ENCODE peak calls at places on chromosomes 1 and 21, in seven cellular contexts. One of them, this sample, is unnamed.

GRCh38 chr1:246795906-246796694 is 71.9 kb downstream of the SCCPDH start:
- DNase-seq in GM23338: no peak
- DNase-seq in left ventricle myocardium inferior: no peak
- DNase-seq in Peyer's patch: no peak
- DNase-seq in mesendoderm: no peak
- DNase-seq in transverse colon: no peak
- DNase-seq in tibial artery: no peak
- DNase-seq in this sample: no peak

GRCh38 chr1:228048659-228049333 is 33.7 kb upstream of the ARF1 start:
- DNase-seq in tibial artery: no peak
- DNase-seq in Peyer's patch: peak; percentile 9
- DNase-seq in transverse colon: no peak
- DNase-seq in GM23338: no peak
- DNase-seq in left ventricle myocardium inferior: no peak
- DNase-seq in mesendoderm: no peak
- DNase-seq in this sample: no peak

GRCh38 chr1:62438163-62438562 is 1.3 kb downstream of the USP1 start:
- DNase-seq in mesendoderm: peak; percentile 6
- DNase-seq in left ventricle myocardium inferior: no peak
- DNase-seq in GM23338: peak; percentile 7
- DNase-seq in Peyer's patch: no peak
- DNase-seq in transverse colon: no peak
- DNase-seq in tibial artery: no peak
- DNase-seq in this sample: no peak

GRCh38 chr1:36894824-36895223 is 139.5 kb downstream of the GRIK3 start:
- DNase-seq in tibial artery: no peak
- DNase-seq in Peyer's patch: no peak
- DNase-seq in left ventricle myocardium inferior: no peak
- DNase-seq in transverse colon: no peak
- DNase-seq in mesendoderm: no peak
- DNase-seq in GM23338: no peak
- DNase-seq in this sample: no peak

GRCh38 chr1:160030657-160031367 is 978 bp downstream of the PIGM start:
- DNase-seq in Peyer's patch: no peak
- DNase-seq in left ventricle myocardium inferior: no peak
- DNase-seq in mesendoderm: no peak
- DNase-seq in GM23338: peak; percentile 20
- DNase-seq in transverse colon: peak; percentile 11
- DNase-seq in tibial artery: peak; percentile 22
- DNase-seq in this sample: peak; percentile 37

GRCh38 chr21:42012763-42013329 is 2.7 kb upstream of the ZBTB21 start:
- DNase-seq in left ventricle myocardium inferior: no peak
- DNase-seq in GM23338: no peak
- DNase-seq in transverse colon: peak; percentile 40
- DNase-seq in Peyer's patch: no peak
- DNase-seq in mesendoderm: no peak
- DNase-seq in tibial artery: no peak
- DNase-seq in this sample: no peak

GRCh38 chr1:188062456-188062855 is 1233.7 kb downstream of the PLA2G4A start:
- DNase-seq in tibial artery: no peak
- DNase-seq in GM23338: no peak
- DNase-seq in left ventricle myocardium inferior: no peak
- DNase-seq in mesendoderm: no peak
- DNase-seq in Peyer's patch: no peak
- DNase-seq in transverse colon: no peak
- DNase-seq in this sample: no peak

GRCh38 chr1:115791816-115792215 is 23.3 kb upstream of the CASQ2 start:
- DNase-seq in left ventricle myocardium inferior: no peak
- DNase-seq in mesendoderm: no peak
- DNase-seq in Peyer's patch: no peak
- DNase-seq in tibial artery: no peak
- DNase-seq in GM23338: no peak
- DNase-seq in transverse colon: no peak
- DNase-seq in this sample: no peak

GRCh38 chr1:224219011-224219611 is 36.1 kb downstream of the DEGS1 start:
- DNase-seq in tibial artery: no peak
- DNase-seq in transverse colon: no peak
- DNase-seq in GM23338: no peak
- DNase-seq in mesendoderm: no peak
- DNase-seq in left ventricle myocardium inferior: no peak
- DNase-seq in Peyer's patch: no peak
- DNase-seq in this sample: no peak

GRCh38 chr1:230191079-230191478 is 124.0 kb downstream of the GALNT2 start:
- DNase-seq in transverse colon: peak; percentile 48
- DNase-seq in GM23338: no peak
- DNase-seq in left ventricle myocardium inferior: peak; percentile 66
- DNase-seq in mesendoderm: no peak
- DNase-seq in tibial artery: peak; percentile 90
- DNase-seq in Peyer's patch: no peak
- DNase-seq in this sample: no peak

GRCh38 chr1:235864469-235864868 is 2.2 kb downstream of the LYST start:
- DNase-seq in left ventricle myocardium inferior: no peak
- DNase-seq in GM23338: no peak
- DNase-seq in transverse colon: no peak
- DNase-seq in mesendoderm: no peak
- DNase-seq in Peyer's patch: no peak
- DNase-seq in tibial artery: no peak
- DNase-seq in this sample: no peak
- H3K27ac ChIP-seq in left ventricle myocardium inferior: no peak overlapping the region
- H3K27ac ChIP-seq in GM23338: no peak overlapping the region
- H3K27ac ChIP-seq in transverse colon: peak overlapping the region; percentile 100
- H3K27ac ChIP-seq in mesendoderm: no peak overlapping the region
- H3K27ac ChIP-seq in Peyer's patch: no peak overlapping the region
- H3K27ac ChIP-seq in tibial artery: peak overlapping the region; percentile 95
- H3K27ac ChIP-seq in this sample: no peak overlapping the region

DNA sequence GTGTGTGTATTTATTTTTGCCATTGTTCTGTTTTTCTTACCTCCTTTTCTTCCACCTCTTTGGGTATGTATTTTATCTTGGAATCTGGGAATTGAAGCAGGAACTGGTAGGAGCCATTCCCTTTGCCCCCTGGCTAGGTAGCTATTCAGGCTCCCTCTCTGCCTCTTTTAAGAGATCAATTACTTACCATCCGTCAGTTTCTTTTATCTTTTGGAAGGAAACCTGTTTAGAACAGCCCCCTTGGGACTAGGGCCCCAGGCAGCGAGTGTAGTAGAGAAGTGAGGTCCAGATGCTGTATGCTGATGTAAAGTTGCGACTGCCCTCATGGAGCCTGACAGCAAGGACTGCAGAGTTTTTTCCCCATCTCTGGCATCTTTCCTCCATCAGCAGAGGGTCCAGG is 41.6 kb downstream of the KIRREL1 start:
- DNase-seq in left ventricle myocardium inferior: no peak
- DNase-seq in Peyer's patch: no peak
- DNase-seq in transverse colon: no peak
- DNase-seq in tibial artery: no peak
- DNase-seq in mesendoderm: no peak
- DNase-seq in GM23338: no peak
- DNase-seq in this sample: no peak
- H3K27ac ChIP-seq in left ventricle myocardium inferior: no peak overlapping the region
- H3K27ac ChIP-seq in Peyer's patch: no peak overlapping the region
- H3K27ac ChIP-seq in transverse colon: no peak overlapping the region
- H3K27ac ChIP-seq in tibial artery: peak overlapping the region; percentile 40
- H3K27ac ChIP-seq in mesendoderm: no peak overlapping the region
- H3K27ac ChIP-seq in GM23338: peak overlapping the region; percentile 72
- H3K27ac ChIP-seq in this sample: no peak overlapping the region

GRCh38 chr21:32457962-32458361 is 45.5 kb downstream of the EVA1C start:
- DNase-seq in Peyer's patch: no peak
- DNase-seq in transverse colon: no peak
- DNase-seq in tibial artery: no peak
- DNase-seq in mesendoderm: no peak
- DNase-seq in left ventricle myocardium inferior: no peak
- DNase-seq in GM23338: no peak
- DNase-seq in this sample: no peak
- H3K27ac ChIP-seq in Peyer's patch: no peak overlapping the region
- H3K27ac ChIP-seq in transverse colon: peak overlapping the region; percentile 67
- H3K27ac ChIP-seq in tibial artery: peak overlapping the region; percentile 61
- H3K27ac ChIP-seq in mesendoderm: no peak overlapping the region
- H3K27ac ChIP-seq in left ventricle myocardium inferior: peak overlapping the region; percentile 80
- H3K27ac ChIP-seq in GM23338: no peak overlapping the region
- H3K27ac ChIP-seq in this sample: peak overlapping the region; percentile 92

GRCh38 chr1:243483084-243483845 is 227.4 kb downstream of the SDCCAG8 start:
- DNase-seq in tibial artery: no peak
- DNase-seq in transverse colon: no peak
- DNase-seq in GM23338: peak; percentile 70
- DNase-seq in Peyer's patch: no peak
- DNase-seq in mesendoderm: peak; percentile 66
- DNase-seq in left ventricle myocardium inferior: no peak
- DNase-seq in this sample: peak; percentile 80
- H3K27ac ChIP-seq in tibial artery: no peak overlapping the region
- H3K27ac ChIP-seq in transverse colon: no peak overlapping the region
- H3K27ac ChIP-seq in GM23338: no peak overlapping the region
- H3K27ac ChIP-seq in Peyer's patch: no peak overlapping the region
- H3K27ac ChIP-seq in mesendoderm: no peak overlapping the region
- H3K27ac ChIP-seq in left ventricle myocardium inferior: no peak overlapping the region
- H3K27ac ChIP-seq in this sample: no peak overlapping the region

GRCh38 chr1:11579506-11579905 is 74.7 kb downstream of the FBXO2 start:
- DNase-seq in Peyer's patch: no peak
- DNase-seq in left ventricle myocardium inferior: no peak
- DNase-seq in GM23338: no peak
- DNase-seq in mesendoderm: no peak
- DNase-seq in transverse colon: no peak
- DNase-seq in tibial artery: no peak
- DNase-seq in this sample: no peak
- H3K27ac ChIP-seq in Peyer's patch: no peak overlapping the region
- H3K27ac ChIP-seq in left ventricle myocardium inferior: no peak overlapping the region
- H3K27ac ChIP-seq in GM23338: no peak overlapping the region
- H3K27ac ChIP-seq in mesendoderm: no peak overlapping the region
- H3K27ac ChIP-seq in transverse colon: no peak overlapping the region
- H3K27ac ChIP-seq in tibial artery: no peak overlapping the region
- H3K27ac ChIP-seq in this sample: no peak overlapping the region

GRCh38 chr1:19775317-19775716 is 24.4 kb downstream of the TMCO4 start:
- DNase-seq in GM23338: no peak
- DNase-seq in tibial artery: no peak
- DNase-seq in mesendoderm: no peak
- DNase-seq in transverse colon: no peak
- DNase-seq in Peyer's patch: no peak
- DNase-seq in left ventricle myocardium inferior: no peak
- DNase-seq in this sample: no peak
- H3K27ac ChIP-seq in GM23338: no peak overlapping the region
- H3K27ac ChIP-seq in tibial artery: no peak overlapping the region
- H3K27ac ChIP-seq in mesendoderm: no peak overlapping the region
- H3K27ac ChIP-seq in transverse colon: no peak overlapping the region
- H3K27ac ChIP-seq in Peyer's patch: no peak overlapping the region
- H3K27ac ChIP-seq in left ventricle myocardium inferior: no peak overlapping the region
- H3K27ac ChIP-seq in this sample: no peak overlapping the region

GRCh38 chr21:44935533-44935927 is 4.3 kb upstream of the SLX9 start:
- DNase-seq in Peyer's patch: no peak
- DNase-seq in left ventricle myocardium inferior: peak; percentile 11
- DNase-seq in GM23338: no peak
- DNase-seq in mesendoderm: no peak
- DNase-seq in tibial artery: no peak
- DNase-seq in transverse colon: no peak
- DNase-seq in this sample: no peak
- H3K27ac ChIP-seq in Peyer's patch: no peak overlapping the region
- H3K27ac ChIP-seq in left ventricle myocardium inferior: no peak overlapping the region
- H3K27ac ChIP-seq in GM23338: no peak overlapping the region
- H3K27ac ChIP-seq in mesendoderm: no peak overlapping the region
- H3K27ac ChIP-seq in tibial artery: no peak overlapping the region
- H3K27ac ChIP-seq in transverse colon: no peak overlapping the region
- H3K27ac ChIP-seq in this sample: no peak overlapping the region

This sample was measured in SK-N-SH.